ENCODE peak calls at places on chromosomes 3 and 15, in eight cellular contexts. I, O, Z, U, B, D, N and R are unnamed samples.

GRCh38 chr3:136135039-136135802 is 60.9 kb downstream of the MSL2 start:
- DNase-seq in O (no peak), D (no peak), I (no peak), Z (no peak), B (no peak), U (no peak), N (no peak), R (peak; percentile 63)

GRCh38 chr3:48528043-48528442 is 24.1 kb upstream of the SHISA5 start:
- DNase-seq in I (no peak), Z (no peak), B (no peak), D (no peak), N (no peak), O (no peak), U (no peak), R (no peak)

GRCh38 chr3:125054436-125055164 is 1.2 kb downstream of the HEG1 start:
- DNase-seq in U (peak; percentile 73), N (no peak), Z (peak; percentile 90), D (no peak), B (no peak), I (no peak), O (peak; percentile 61), R (no peak)

GRCh38 chr3:196686436-196686835 is 25.6 kb downstream of the CEP19 start:
- DNase-seq in D (no peak), Z (no peak), O (no peak), N (no peak), U (peak; percentile 55), B (no peak), I (no peak), R (no peak)

GRCh38 chr3:118882353-118882947 is 152.2 kb downstream of the IGSF11 start:
- DNase-seq in D (peak; percentile 48), I (peak; percentile 51), O (peak; percentile 20), N (peak; percentile 71), U (peak; percentile 71), Z (peak; percentile 37), B (peak; percentile 65), R (peak; percentile 73)

GRCh38 chr15:40776537-40777141 is 6.9 kb downstream of the C15orf62 start:
- DNase-seq in U (peak; percentile 85), O (no peak), N (no peak), D (no peak), I (no peak), B (no peak), Z (no peak), R (no peak)

GRCh38 chr3:112638327-112639020 is 2.5 kb downstream of the CCDC80 start:
- DNase-seq in O (no peak), N (peak; percentile 83), I (no peak), Z (no peak), B (no peak), D (no peak), U (no peak), R (no peak)

GRCh38 chr3:21357241-21357640 is 393.8 kb downstream of the ZNF385D start:
- DNase-seq in Z (no peak), B (no peak), N (no peak), I (no peak), O (no peak), D (no peak), U (peak; percentile 22), R (no peak)

GRCh38 chr3:48919215-48920138 is 835 bp downstream of the ARIH2 start:
- DNase-seq in U (peak; percentile 67), N (peak; percentile 61), I (peak; percentile 69), O (no peak), D (peak; percentile 12), B (peak; percentile 25), Z (peak; percentile 76), R (peak; percentile 45)

GRCh38 chr3:197458179-197458707 is 97.5 kb downstream of the BDH1 start:
- DNase-seq in U (no peak), O (no peak), B (peak; percentile 60), I (no peak), N (peak; percentile 60), D (peak; percentile 14), Z (peak; percentile 47), R (no peak)

GRCh38 chr15:89489376-89489775 is 7.0 kb downstream of the RHCG start:
- DNase-seq in D (no peak), Z (no peak), U (no peak), O (no peak), I (no peak), N (no peak), B (no peak), R (peak; percentile 35)

GRCh38 chr15:63832620-63833245 is 1.0 kb downstream of the HERC1 start:
- DNase-seq in D (peak; percentile 4), B (no peak), Z (peak; percentile 20), N (no peak), O (no peak), I (no peak), U (no peak), R (no peak)

GRCh38 chr15:78109156-78109555 is 16.8 kb downstream of the SH2D7 start:
- DNase-seq in I (no peak), U (no peak), N (no peak), D (no peak), O (no peak), Z (no peak), B (peak; percentile 7), R (no peak)

GRCh38 chr3:195906865-195907729 is 1.3 kb downstream of the TNK2 start:
- DNase-seq in U (no peak), I (no peak), D (peak; percentile 45), O (no peak), B (peak; percentile 65), N (peak; percentile 71), Z (no peak), R (peak; percentile 44)

GRCh38 chr15:98177950-98178848 is 217.7 kb downstream of the ARRDC4 start:
- DNase-seq in N (no peak), O (peak; percentile 56), Z (peak; percentile 65), I (peak; percentile 82), U (peak; percentile 80), D (no peak), B (peak; percentile 29), R (peak; percentile 41)

GRCh38 chr3:69784854-69785523 is 45.7 kb downstream of the MITF start:
- DNase-seq in U (peak; percentile 94), O (no peak), D (no peak), I (peak; percentile 50), N (peak; percentile 80), Z (no peak), B (peak; percentile 21), R (peak; percentile 67)

GRCh38 chr15:99682455-99682854 is 50.8 kb downstream of the LYSMD4 start:
- DNase-seq in I (no peak), Z (no peak), O (peak; percentile 67), U (peak; percentile 93), B (no peak), D (no peak), N (no peak), R (no peak)

GRCh38 chr15:39785806-39786205 is 3.2 kb upstream of the FSIP1 start:
- DNase-seq in I (no peak), D (no peak), O (no peak), N (no peak), B (no peak), U (no peak), Z (no peak), R (no peak)

GRCh38 chr3:43224405-43225073 is 61.8 kb upstream of the SNRK start:
- DNase-seq in I (no peak), N (no peak), O (no peak), D (no peak), Z (no peak), B (no peak), U (no peak), R (no peak)

GRCh38 chr3:55490194-55490913 is 3.2 kb upstream of the WNT5A start:
- DNase-seq in D (no peak), I (no peak), Z (no peak), U (peak; percentile 34), B (no peak), N (no peak), O (no peak), R (no peak)

GRCh38 chr3:60314064-60314463 is 937.2 kb downstream of the FHIT start:
- DNase-seq in U (no peak), I (no peak), N (no peak), B (no peak), O (no peak), Z (no peak), D (no peak), R (no peak)

GRCh38 chr3:116770815-116771450 is 61.4 kb downstream of the TUSC7 start:
- DNase-seq in D (no peak), N (peak; percentile 65), Z (peak; percentile 47), I (peak; percentile 30), U (peak; percentile 88), B (peak; percentile 66), O (peak; percentile 59), R (peak; percentile 86)

GRCh38 chr3:171704002-171704401 is 106.3 kb downstream of the PLD1 start:
- DNase-seq in D (no peak), O (no peak), I (peak; percentile 38), B (peak; percentile 30), N (no peak), U (peak; percentile 45), Z (peak; percentile 23), R (peak; percentile 61)

GRCh38 chr15:100627789-100628395 is 25.5 kb downstream of the ASB7 start:
- DNase-seq in B (peak; percentile 70), I (peak; percentile 77), N (peak; percentile 57), O (peak; percentile 65), U (peak; percentile 87), D (peak; percentile 22), Z (peak; percentile 56), R (peak; percentile 52)

GRCh38 chr3:177521305-177521704 is 324.0 kb upstream of the TBL1XR1 start:
- DNase-seq in O (no peak), I (no peak), U (no peak), N (no peak), D (no peak), B (peak; percentile 51), Z (no peak), R (no peak)

GRCh38 chr3:94928921-94929320 is 866.1 kb downstream of the NSUN3 start:
- DNase-seq in Z (peak; percentile 50), I (no peak), U (no peak), D (no peak), B (no peak), O (peak; percentile 82), N (no peak), R (no peak)

GRCh38 chr15:49471733-49472132 is 48.7 kb downstream of the FGF7 start:
- DNase-seq in O (no peak), N (no peak), Z (no peak), B (peak; percentile 8), I (no peak), D (no peak), U (no peak), R (no peak)

GRCh38 chr15:38509152-38509551 is 55.2 kb downstream of the FAM98B start:
- DNase-seq in U (no peak), I (no peak), Z (no peak), O (no peak), N (no peak), D (no peak), B (no peak), R (no peak)

GRCh38 chr3:105516972-105517371 is 150.3 kb downstream of the ALCAM start:
- DNase-seq in B (no peak), N (no peak), O (no peak), I (peak; percentile 13), U (peak; percentile 47), D (no peak), Z (no peak), R (peak; percentile 40)

GRCh38 chr15:23022156-23022555 is 17.2 kb downstream of the TUBGCP5 start:
- DNase-seq in B (no peak), U (no peak), O (no peak), I (no peak), Z (no peak), N (no peak), D (no peak), R (no peak)

GRCh38 chr3:21942328-21942727 is 191.3 kb upstream of the ZNF385D start:
- DNase-seq in U (peak; percentile 89), D (no peak), O (peak; percentile 86), I (peak; percentile 5), B (no peak), Z (no peak), N (no peak), R (no peak)

GRCh38 chr3:170033489-170033888 is 4.3 kb upstream of the GPR160 start:
- DNase-seq in U (no peak), I (no peak), Z (no peak), N (no peak), D (no peak), B (peak; percentile 63), O (no peak), R (no peak)